ENCODE peak calls at places on chromosomes 7 and 10, in four cellular contexts. O is GM13976, Y is adrenal gland, C is tibial artery. S is an unnamed sample.
A peak's percentile ranks its signal among the peaks of the same experiment; 100 is the strongest.

GRCh38 chr7:11341285-11341944 is 367.7 kb downstream of the PHF14 start:
- DNase-seq in O (no peak), C (no peak), Y (no peak), S (no peak)

GRCh38 chr7:71034243-71034642 is 97.7 kb upstream of the GALNT17 start:
- DNase-seq in Y (no peak), C (no peak), O (no peak), S (no peak)

GRCh38 chr10:72175166-72175565 is 40.6 kb upstream of the ANAPC16 start:
- DNase-seq in C (no peak), O (no peak), Y (no peak), S (no peak)

GRCh38 chr10:114157912-114158311 is 16.1 kb downstream of the CCDC186 start:
- DNase-seq in C (no peak), Y (no peak), O (no peak), S (no peak)

GRCh38 chr10:52391927-52392602 is 78.0 kb downstream of the DKK1 start:
- DNase-seq in O (no peak), Y (no peak), C (no peak), S (no peak)

GRCh38 chr7:13880789-13881188 is 108.7 kb downstream of the ETV1 start:
- DNase-seq in O (no peak), C (no peak), Y (no peak), S (no peak)

GRCh38 chr10:126969310-126969709 is 64.1 kb downstream of the DOCK1 start:
- DNase-seq in C (no peak), O (no peak), Y (no peak), S (no peak)

GRCh38 chr7:44087914-44088838 is 5.8 kb upstream of the POLM start:
- DNase-seq in O (no peak), Y (no peak), C (peak; percentile 96), S (no peak)

GRCh38 chr10:22932626-22933370 is 4.9 kb downstream of the ARMC3 start:
- DNase-seq in Y (no peak), C (no peak), O (no peak), S (no peak)

GRCh38 chr10:44724415-44725174 is 186.5 kb upstream of the TMEM72 start:
- DNase-seq in C (no peak), Y (no peak), O (no peak), S (no peak)

GRCh38 chr7:25820432-25821040 is 331.5 kb upstream of the NFE2L3 start:
- DNase-seq in O (no peak), C (no peak), Y (peak; percentile 15), S (peak; percentile 9)

GRCh38 chr7:126682176-126682575 is 570.6 kb downstream of the GRM8 start:
- DNase-seq in O (no peak), Y (no peak), C (no peak), S (no peak)

GRCh38 chr10:85280014-85280413 is 951.6 kb downstream of the CCSER2 start:
- DNase-seq in C (no peak), O (no peak), Y (no peak), S (no peak)

GRCh38 chr7:18520450-18521235 is 25.1 kb downstream of the HDAC9 start:
- DNase-seq in O (no peak), C (no peak), Y (no peak), S (no peak)

GRCh38 chr10:58477902-58478301 is 34.8 kb upstream of the BICC1 start:
- DNase-seq in O (no peak), Y (no peak), C (no peak), S (no peak)

GRCh38 chr7:5596046-5596895 is 172.6 kb upstream of the TNRC18 start:
- DNase-seq in C (peak; percentile 92), Y (peak; percentile 95), O (peak; percentile 87), S (peak; percentile 85)

GRCh38 chr10:63166742-63167258 is 33.7 kb downstream of the NRBF2 start:
- DNase-seq in O (peak; percentile 30), Y (peak; percentile 34), C (no peak), S (no peak)

GRCh38 chr7:22819476-22819875 is 3.2 kb downstream of the TOMM7 start:
- DNase-seq in C (no peak), Y (no peak), O (no peak), S (no peak)

GRCh38 chr7:151175047-151175792 is 7.7 kb upstream of the GBX1 start:
- DNase-seq in C (no peak), O (peak; percentile 18), Y (no peak), S (no peak)

GRCh38 chr10:5447611-5448071 is 35.3 kb downstream of the NET1 start:
- DNase-seq in O (peak; percentile 42), Y (no peak), C (no peak), S (peak; percentile 44)

GRCh38 chr10:5449227-5449626 is 36.9 kb downstream of the NET1 start:
- DNase-seq in C (no peak), Y (no peak), O (no peak), S (no peak)

GRCh38 chr10:5448333-5449048 is 36.1 kb downstream of the NET1 start:
- DNase-seq in Y (no peak), C (no peak), O (no peak), S (no peak)

GRCh38 chr10:5450605-5451384 is 38.4 kb downstream of the NET1 start:
- DNase-seq in C (no peak), Y (no peak), O (no peak), S (no peak)

DNA sequence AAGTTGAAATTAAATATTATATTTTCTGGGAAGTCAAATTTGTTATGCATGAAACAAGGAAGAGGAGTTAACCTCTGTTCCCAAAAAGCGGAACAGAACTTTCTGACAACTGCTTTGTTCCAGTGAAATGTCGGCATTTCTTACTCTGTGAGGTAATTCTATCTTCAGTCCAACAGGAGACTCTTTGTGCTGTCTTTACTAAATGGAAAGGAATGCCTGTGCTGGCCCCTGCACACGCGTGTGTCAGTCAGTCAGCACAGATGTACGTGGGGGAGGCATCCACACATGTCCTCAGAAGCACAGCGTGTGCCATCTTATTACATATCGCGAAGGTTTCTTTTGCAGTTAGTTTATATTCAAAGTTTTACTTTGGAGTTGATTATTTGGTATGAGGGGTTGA is 37.5 kb downstream of the NET1 start:
- DNase-seq in C (no peak), O (no peak), Y (no peak), S (no peak)
- TF ChIP-seq CTCF in C (no peak), O (no peak), Y (no peak), S (no peak)

GRCh38 chr10:43692051-43692825 is 43.6 kb upstream of the ZNF32 start:
- DNase-seq in Y (no peak), O (no peak), C (no peak), S (no peak)

GRCh38 chr10:43689955-43690771 is 41.5 kb upstream of the ZNF32 start:
- DNase-seq in C (peak; percentile 92), O (peak; percentile 95), Y (peak; percentile 78), S (peak; percentile 95)

GRCh38 chr10:43689618-43689954 is 40.9 kb upstream of the ZNF32 start:
- DNase-seq in O (peak; percentile 79), Y (peak; percentile 59), C (peak; percentile 89), S (peak; percentile 73)

GRCh38 chr10:43693602-43694001 is 44.9 kb upstream of the ZNF32 start:
- DNase-seq in Y (no peak), O (no peak), C (no peak), S (no peak)

GRCh38 chr10:43691503-43691902 is 42.8 kb upstream of the ZNF32 start:
- DNase-seq in C (no peak), O (no peak), Y (no peak), S (no peak)
- TF ChIP-seq CTCF in C (peak; percentile 16), O (no peak), Y (no peak), S (no peak)

GRCh38 chr7:74059037-74059436 is 24.6 kb upstream of the LIMK1 start:
- DNase-seq in O (no peak), Y (no peak), C (peak; percentile 33), S (no peak)

GRCh38 chr7:74058486-74058885 is 25.1 kb upstream of the LIMK1 start:
- DNase-seq in O (no peak), Y (no peak), C (peak; percentile 64), S (no peak)

GRCh38 chr7:74061840-74062539 is 21.6 kb upstream of the LIMK1 start:
- DNase-seq in O (peak; percentile 80), Y (peak; percentile 94), C (peak; percentile 95), S (peak; percentile 75)

GRCh38 chr7:74057987-74058386 is 25.6 kb upstream of the LIMK1 start:
- DNase-seq in C (no peak), O (no peak), Y (no peak), S (no peak)

DNA sequence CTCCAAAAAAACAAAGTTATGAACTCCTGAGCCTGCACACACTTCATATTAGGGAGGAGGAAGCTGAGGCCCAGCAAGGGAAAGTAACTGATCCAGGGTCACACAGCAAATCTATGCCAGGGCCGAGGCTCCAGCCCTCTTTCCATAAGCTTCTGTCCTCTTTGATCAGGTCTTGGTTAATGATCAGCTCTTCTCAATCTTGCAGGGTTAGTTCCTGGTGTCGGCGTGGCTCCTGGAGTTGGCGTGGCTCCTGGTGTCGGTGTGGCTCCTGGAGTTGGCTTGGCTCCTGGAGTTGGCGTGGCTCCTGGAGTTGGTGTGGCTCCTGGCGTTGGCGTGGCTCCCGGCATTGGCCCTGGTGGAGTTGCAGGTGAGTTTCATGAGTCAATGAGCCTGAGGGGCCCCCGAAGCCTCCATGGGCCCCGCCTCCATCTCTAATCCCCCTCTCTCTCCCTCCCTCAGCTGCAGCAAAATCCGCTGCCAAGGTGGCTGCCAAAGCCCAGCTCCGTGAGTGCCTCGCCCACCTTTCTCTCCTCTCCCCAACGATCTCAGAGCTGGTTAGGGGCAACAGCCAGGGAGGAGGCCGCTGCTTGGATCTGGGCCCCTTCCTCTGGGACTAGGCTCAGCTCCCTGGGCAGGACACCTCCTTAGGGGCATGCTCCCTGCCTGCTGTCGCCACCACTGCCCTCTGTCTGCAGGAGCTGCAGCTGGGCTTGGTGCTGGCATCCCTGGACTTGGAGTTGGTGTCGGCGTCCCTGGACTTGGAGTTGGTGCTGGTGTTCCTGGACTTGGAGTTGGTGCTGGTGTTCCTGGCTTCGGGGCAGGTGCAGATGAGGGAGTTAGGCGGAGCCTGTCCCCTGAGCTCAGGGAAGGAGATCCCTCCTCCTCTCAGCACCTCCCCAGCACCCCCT is 23.7 kb upstream of the LIMK1 start:
- DNase-seq in C (peak; percentile 82), O (no peak), Y (peak; percentile 49), S (no peak)
- TF ChIP-seq CTCF in C (no peak), O (no peak), Y (no peak), S (no peak)

GRCh38 chr7:134313543-134313942 is 3.2 kb downstream of the SLC35B4 start:
- DNase-seq in O (no peak), C (no peak), Y (no peak), S (no peak)

GRCh38 chr7:134317434-134317833 is 704 bp upstream of the SLC35B4 start:
- DNase-seq in Y (no peak), O (no peak), C (no peak), S (no peak)

GRCh38 chr7:134318443-134318842 is 1.7 kb upstream of the SLC35B4 start:
- DNase-seq in C (no peak), Y (no peak), O (no peak), S (no peak)

GRCh38 chr7:134315679-134316538 is 821 bp downstream of the SLC35B4 start:
- DNase-seq in O (peak; percentile 18), Y (no peak), C (no peak), S (peak; percentile 28)

GRCh38 chr7:134316539-134317344 is at the start of gene SLC35B4:
- DNase-seq in Y (peak; percentile 98), C (peak; percentile 97), O (peak; percentile 97), S (peak; percentile 97)
- TF ChIP-seq CTCF in Y (peak; percentile 47), C (peak; percentile 38), O (no peak), S (no peak)

GRCh38 chr7:19747740-19748339 is 25.6 kb downstream of the TMEM196 start:
- DNase-seq in O (peak; percentile 60), Y (no peak), C (no peak), S (peak; percentile 44)
- TF ChIP-seq CTCF in O (peak; percentile 30), Y (peak; percentile 50), C (peak; percentile 45), S (peak; percentile 62)